ENCODE peak calls at places on chromosomes 5 and 9, in ten cellular contexts. B, M, J, V, A, E, P, S, D and T are unnamed samples.

GRCh38 chr5:82785941-82786340 is 291.3 kb downstream of the TMEM167A start:
- DNase-seq in B (no peak), M (no peak), J (no peak), V (no peak), A (no peak), E (no peak), P (no peak), S (no peak), D (no peak), T (no peak)

GRCh38 chr9:101028346-101029299 is at the start of gene PLPPR1:
- DNase-seq in B (peak), M (peak), J (peak), V (peak), A (peak), E (peak), P (peak), S (peak), D (peak), T (no peak)

GRCh38 chr9:4088680-4089079 is 211.2 kb downstream of the GLIS3 start:
- DNase-seq in B (no peak), M (no peak), J (no peak), V (no peak), A (no peak), E (no peak), P (no peak), S (no peak), D (no peak), T (peak)

GRCh38 chr9:24738421-24738961 is 192.8 kb upstream of the IZUMO3 start:
- DNase-seq in B (no peak), M (no peak), J (no peak), V (no peak), A (no peak), E (no peak), P (no peak), S (no peak), D (no peak), T (no peak)

GRCh38 chr5:31692561-31693221 is 53.8 kb downstream of the PDZD2 start:
- DNase-seq in B (no peak), M (no peak), J (no peak), V (no peak), A (no peak), E (no peak), P (no peak), S (no peak), D (no peak), T (no peak)

GRCh38 chr5:89200899-89201298 is 317.9 kb upstream of the MEF2C start:
- DNase-seq in B (peak), M (no peak), J (no peak), V (no peak), A (no peak), E (no peak), P (no peak), S (no peak), D (no peak), T (no peak)

GRCh38 chr5:181204561-181205401 is at the start of gene TRIM7:
- DNase-seq in B (peak), M (peak), J (peak), V (peak), A (no peak), E (no peak), P (peak), S (peak), D (no peak), T (no peak)

GRCh38 chr5:112584781-112585180 is 152.9 kb upstream of the APC start:
- DNase-seq in B (no peak), M (no peak), J (no peak), V (no peak), A (no peak), E (no peak), P (no peak), S (no peak), D (peak), T (no peak)

GRCh38 chr5:91020065-91020800 is 362.9 kb downstream of the ARRDC3 start:
- DNase-seq in B (no peak), M (no peak), J (peak), V (peak), A (no peak), E (no peak), P (peak), S (peak), D (peak), T (no peak)

GRCh38 chr5:57175586-57175985 is 1.7 kb downstream of the GPBP1 start:
- DNase-seq in B (peak), M (no peak), J (peak), V (peak), A (no peak), E (peak), P (no peak), S (no peak), D (no peak), T (peak)

GRCh38 chr5:132500931-132501628 is 10.5 kb upstream of the IRF1 start:
- DNase-seq in B (peak), M (peak), J (peak), V (peak), A (peak), E (peak), P (peak), S (peak), D (peak), T (peak)

GRCh38 chr9:71891557-71892189 is 19.3 kb downstream of the ABHD17B start:
- DNase-seq in B (no peak), M (no peak), J (no peak), V (no peak), A (no peak), E (no peak), P (no peak), S (no peak), D (no peak), T (no peak)

GRCh38 chr9:137415451-137415850 is 7.5 kb downstream of the EXD3 start:
- DNase-seq in B (no peak), M (no peak), J (no peak), V (no peak), A (no peak), E (no peak), P (no peak), S (no peak), D (no peak), T (no peak)
- H3K9ac ChIP-seq in B (no peak), M (no peak), J (no peak), V (no peak), A (no peak), E (no peak), P (no peak), S (no peak), D (no peak), T (no peak)

DNA sequence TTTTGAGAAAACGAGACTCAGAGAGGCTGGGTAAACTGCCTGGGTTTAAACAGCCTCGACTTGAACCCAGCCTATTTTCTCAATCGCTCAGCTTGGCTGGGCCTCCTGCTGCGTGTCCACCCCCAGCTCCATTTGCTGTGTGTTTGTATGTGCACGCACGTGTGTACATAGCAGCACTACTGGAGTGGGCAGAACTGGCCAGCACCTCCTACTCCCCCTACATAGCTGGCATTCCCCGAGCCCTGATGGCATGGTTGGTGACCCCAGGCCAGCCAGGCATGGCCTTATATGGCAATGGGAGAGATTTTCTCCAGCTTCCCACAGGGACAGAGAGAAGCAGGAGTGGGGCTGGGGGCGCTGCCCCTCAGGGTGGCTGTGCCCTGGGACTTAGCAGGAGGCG is 4.1 kb downstream of the AIF1L start:
- DNase-seq in B (no peak), M (no peak), J (no peak), V (no peak), A (no peak), E (no peak), P (no peak), S (no peak), D (peak), T (no peak)
- H3K9ac ChIP-seq in B (no peak), M (no peak), J (no peak), V (peak), A (peak), E (no peak), P (no peak), S (no peak), D (no peak), T (no peak)

GRCh38 chr9:113823421-113823820 is 52.7 kb upstream of the ZNF618 start:
- DNase-seq in B (no peak), M (no peak), J (no peak), V (no peak), A (no peak), E (no peak), P (no peak), S (peak), D (no peak), T (no peak)
- H3K9ac ChIP-seq in B (no peak), M (no peak), J (no peak), V (no peak), A (no peak), E (no peak), P (no peak), S (no peak), D (no peak), T (no peak)

GRCh38 chr5:42994285-42995151 is 45.6 kb downstream of the ANXA2R start:
- DNase-seq in B (peak), M (peak), J (peak), V (peak), A (peak), E (peak), P (peak), S (peak), D (peak), T (peak)

GRCh38 chr5:42991477-42992034 is 48.6 kb downstream of the ANXA2R start:
- DNase-seq in B (no peak), M (peak), J (no peak), V (no peak), A (peak), E (no peak), P (peak), S (peak), D (peak), T (no peak)

GRCh38 chr5:42993516-42994284 is 46.4 kb downstream of the ANXA2R start:
- DNase-seq in B (peak), M (no peak), J (peak), V (peak), A (peak), E (peak), P (peak), S (peak), D (no peak), T (peak)

GRCh38 chr5:42992035-42992570 is 48.0 kb downstream of the ANXA2R start:
- DNase-seq in B (peak), M (peak), J (peak), V (peak), A (peak), E (peak), P (peak), S (peak), D (peak), T (peak)

DNA sequence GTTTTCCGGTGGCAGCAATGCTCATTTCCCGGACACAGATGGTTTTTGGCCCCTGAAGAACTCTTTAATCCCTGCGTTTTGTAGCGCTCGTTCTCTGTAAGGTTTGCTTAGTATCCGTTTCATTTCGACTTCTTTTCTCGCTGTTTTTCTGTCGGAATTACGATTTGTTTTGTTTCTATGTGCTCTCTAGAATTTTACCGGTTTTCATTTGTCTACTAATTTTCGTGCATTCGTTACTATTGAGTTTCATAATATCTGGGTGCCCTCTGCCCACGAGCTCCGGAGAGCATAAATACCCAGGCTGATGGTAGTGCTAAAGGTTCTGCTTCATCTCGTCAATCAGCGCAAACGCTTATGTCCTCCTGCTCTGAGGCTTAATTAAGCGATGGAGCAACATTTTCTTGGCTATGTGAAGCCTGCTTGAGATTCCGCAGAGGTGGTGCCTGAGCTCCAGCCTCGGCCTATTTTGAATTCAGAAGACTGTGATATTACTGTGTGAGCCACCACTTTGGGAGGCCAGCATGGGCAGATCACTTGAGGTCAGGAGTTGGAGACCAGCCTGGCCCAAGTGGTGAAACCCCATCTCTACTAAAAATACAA is 44.9 kb downstream of the ANXA2R start:
- DNase-seq in B (no peak), M (no peak), J (peak), V (peak), A (no peak), E (no peak), P (peak), S (peak), D (no peak), T (peak)
- H3K9ac ChIP-seq in B (peak), M (no peak), J (peak), V (no peak), A (no peak), E (no peak), P (peak), S (peak), D (no peak), T (peak)

DNA sequence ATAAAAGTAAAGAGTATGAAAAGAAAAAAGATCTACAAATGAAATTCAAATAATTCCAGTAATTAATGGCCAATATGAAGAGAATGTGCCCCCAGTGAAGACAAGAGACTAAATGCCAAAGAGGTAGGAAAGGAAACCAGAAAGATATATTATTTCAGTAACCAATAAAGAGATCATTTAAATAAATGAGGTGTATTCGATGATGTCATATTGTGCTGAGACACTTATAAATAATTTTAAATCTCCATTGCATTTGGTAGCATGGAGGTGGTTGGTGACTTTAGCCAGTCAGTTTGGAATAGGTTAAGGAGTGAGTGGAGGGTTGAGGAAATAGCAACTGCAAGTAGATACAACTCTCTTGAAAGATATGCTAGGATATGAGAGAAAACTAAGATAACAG is 417.7 kb upstream of the PTGER4 start:
- DNase-seq in B (no peak), M (no peak), J (no peak), V (no peak), A (no peak), E (no peak), P (no peak), S (no peak), D (no peak), T (no peak)
- H3K9ac ChIP-seq in B (no peak), M (no peak), J (no peak), V (no peak), A (no peak), E (no peak), P (no peak), S (no peak), D (no peak), T (no peak)

DNA sequence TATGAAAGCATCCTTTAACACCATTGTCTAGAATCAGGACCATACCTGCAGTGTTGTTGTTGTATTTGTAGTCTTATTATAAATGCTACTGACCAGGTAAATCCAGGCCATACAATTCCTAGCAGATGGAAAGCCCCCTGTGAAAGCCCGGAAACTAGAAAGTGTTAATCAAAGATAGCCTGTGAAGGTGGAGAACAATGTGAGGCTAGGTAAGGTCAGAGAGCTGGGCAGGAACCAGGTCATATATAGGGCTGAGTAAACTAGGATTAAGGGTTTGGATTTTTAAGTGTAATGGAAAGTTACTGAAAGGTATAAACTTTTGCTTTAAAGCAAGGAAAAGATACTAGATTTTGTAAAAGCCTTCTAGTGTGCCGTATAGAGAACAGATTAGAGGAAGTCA is 6.7 kb downstream of the LRRC70 start:
- DNase-seq in B (no peak), M (no peak), J (no peak), V (no peak), A (no peak), E (no peak), P (no peak), S (no peak), D (peak), T (no peak)
- H3K9ac ChIP-seq in B (no peak), M (no peak), J (no peak), V (no peak), A (no peak), E (no peak), P (no peak), S (no peak), D (no peak), T (no peak)

DNA sequence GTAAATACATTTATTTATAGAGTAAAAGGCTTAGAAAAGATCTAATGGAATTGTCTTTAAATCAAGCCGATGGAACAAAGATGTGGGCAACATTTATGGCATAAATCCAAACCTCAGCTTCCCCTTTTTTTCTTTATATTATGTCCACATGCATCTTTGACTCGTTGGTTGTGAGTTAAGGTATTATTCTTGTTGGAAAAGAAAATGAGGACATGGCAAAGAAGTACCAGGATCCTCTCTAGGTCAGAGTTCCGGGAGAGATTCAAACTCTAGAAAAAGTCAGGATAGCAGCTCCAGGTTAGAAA is 500 bp upstream of the NME5 start:
- DNase-seq in B (no peak), M (no peak), J (no peak), V (no peak), A (no peak), E (no peak), P (no peak), S (no peak), D (no peak), T (peak)
- H3K9ac ChIP-seq in B (no peak), M (no peak), J (no peak), V (no peak), A (no peak), E (no peak), P (no peak), S (no peak), D (no peak), T (peak)

GRCh38 chr9:11063263-11063662 is 450.5 kb upstream of the PTPRD start:
- DNase-seq in B (no peak), M (no peak), J (no peak), V (no peak), A (no peak), E (no peak), P (no peak), S (no peak), D (no peak), T (no peak)

GRCh38 chr9:11064853-11065252 is 452.1 kb upstream of the PTPRD start:
- DNase-seq in B (no peak), M (no peak), J (no peak), V (no peak), A (no peak), E (no peak), P (no peak), S (no peak), D (no peak), T (no peak)
- H3K9ac ChIP-seq in B (no peak), M (no peak), J (no peak), V (no peak), A (no peak), E (no peak), P (no peak), S (no peak), D (no peak), T (no peak)

GRCh38 chr9:127124091-127124490 is 1.7 kb upstream of the ANGPTL2 start:
- DNase-seq in B (no peak), M (no peak), J (no peak), V (peak), A (no peak), E (no peak), P (no peak), S (no peak), D (no peak), T (no peak)

GRCh38 chr9:127123239-127123935 is 952 bp upstream of the ANGPTL2 start:
- DNase-seq in B (no peak), M (no peak), J (no peak), V (no peak), A (no peak), E (no peak), P (no peak), S (no peak), D (no peak), T (no peak)

GRCh38 chr9:127122176-127123151 is at the start of gene ANGPTL2:
- DNase-seq in B (peak), M (peak), J (peak), V (peak), A (peak), E (no peak), P (peak), S (peak), D (peak), T (no peak)

GRCh38 chr9:127119319-127119709 is 3.1 kb downstream of the ANGPTL2 start:
- DNase-seq in B (no peak), M (no peak), J (no peak), V (no peak), A (no peak), E (no peak), P (no peak), S (no peak), D (no peak), T (no peak)

GRCh38 chr9:127121628-127122175 is 733 bp downstream of the ANGPTL2 start:
- DNase-seq in B (no peak), M (no peak), J (peak), V (peak), A (peak), E (no peak), P (peak), S (peak), D (peak), T (no peak)
- H3K9ac ChIP-seq in B (peak), M (peak), J (peak), V (peak), A (peak), E (no peak), P (peak), S (peak), D (peak), T (no peak)

GRCh38 chr5:159041754-159042153 is 58.0 kb downstream of the EBF1 start:
- DNase-seq in B (no peak), M (no peak), J (no peak), V (no peak), A (no peak), E (no peak), P (no peak), S (peak), D (no peak), T (no peak)
- H3K9ac ChIP-seq in B (no peak), M (no peak), J (no peak), V (no peak), A (no peak), E (no peak), P (no peak), S (no peak), D (no peak), T (peak)